ENCODE peak calls at places on chromosomes 11 and 22, in eight cellular contexts. One of them, this sample, is unnamed.
A peak's percentile ranks its signal among the peaks of the same experiment; 100 is the strongest.

GRCh38 chr11:110297726-110298297 is 1.4 kb upstream of the RDX start:
- DNase-seq in prostate gland: no peak
- DNase-seq in stomach: no peak
- DNase-seq in breast epithelium: no peak
- DNase-seq in HCT116: no peak
- DNase-seq in spleen: no peak
- DNase-seq in transverse colon: no peak
- DNase-seq in vagina: no peak
- DNase-seq in this sample: no peak

GRCh38 chr22:27576815-27577564 is 224.6 kb downstream of the MN1 start:
- DNase-seq in prostate gland: no peak
- DNase-seq in stomach: no peak
- DNase-seq in breast epithelium: no peak
- DNase-seq in HCT116: no peak
- DNase-seq in spleen: peak; percentile 16
- DNase-seq in transverse colon: no peak
- DNase-seq in vagina: no peak
- DNase-seq in this sample: peak; percentile 86

GRCh38 chr22:32202539-32203180 is 2.2 kb downstream of the RFPL2 start:
- DNase-seq in prostate gland: peak; percentile 53
- DNase-seq in stomach: peak; percentile 52
- DNase-seq in breast epithelium: no peak
- DNase-seq in HCT116: peak; percentile 50
- DNase-seq in spleen: no peak
- DNase-seq in transverse colon: peak; percentile 71
- DNase-seq in vagina: no peak
- DNase-seq in this sample: no peak

GRCh38 chr11:104043137-104043536 is 6.7 kb downstream of the DDI1 start:
- DNase-seq in prostate gland: no peak
- DNase-seq in stomach: no peak
- DNase-seq in breast epithelium: no peak
- DNase-seq in HCT116: no peak
- DNase-seq in spleen: no peak
- DNase-seq in transverse colon: no peak
- DNase-seq in vagina: no peak
- DNase-seq in this sample: no peak

GRCh38 chr11:33207408-33207985 is 46.2 kb upstream of the CSTF3 start:
- DNase-seq in prostate gland: no peak
- DNase-seq in stomach: peak; percentile 26
- DNase-seq in breast epithelium: no peak
- DNase-seq in HCT116: no peak
- DNase-seq in spleen: no peak
- DNase-seq in transverse colon: no peak
- DNase-seq in vagina: no peak
- DNase-seq in this sample: no peak

GRCh38 chr22:28773461-28773867 is 969 bp downstream of the CCDC117 start:
- DNase-seq in prostate gland: no peak
- DNase-seq in stomach: no peak
- DNase-seq in breast epithelium: no peak
- DNase-seq in HCT116: no peak
- DNase-seq in spleen: no peak
- DNase-seq in transverse colon: no peak
- DNase-seq in vagina: no peak
- DNase-seq in this sample: no peak

GRCh38 chr11:118628432-118628831 is 21.0 kb downstream of the PHLDB1 start:
- DNase-seq in prostate gland: no peak
- DNase-seq in stomach: no peak
- DNase-seq in breast epithelium: no peak
- DNase-seq in HCT116: no peak
- DNase-seq in spleen: no peak
- DNase-seq in transverse colon: no peak
- DNase-seq in vagina: no peak
- DNase-seq in this sample: no peak

GRCh38 chr11:119626910-119627305 is 102.1 kb downstream of the NECTIN1 start:
- DNase-seq in prostate gland: no peak
- DNase-seq in stomach: no peak
- DNase-seq in breast epithelium: no peak
- DNase-seq in HCT116: no peak
- DNase-seq in spleen: no peak
- DNase-seq in transverse colon: no peak
- DNase-seq in vagina: no peak
- DNase-seq in this sample: peak; percentile 48

GRCh38 chr11:94186342-94187203 is 57.9 kb downstream of the PANX1 start:
- DNase-seq in prostate gland: no peak
- DNase-seq in stomach: no peak
- DNase-seq in breast epithelium: no peak
- DNase-seq in HCT116: no peak
- DNase-seq in spleen: no peak
- DNase-seq in transverse colon: no peak
- DNase-seq in vagina: no peak
- DNase-seq in this sample: no peak

GRCh38 chr11:34235189-34235588 is 122.6 kb downstream of the ABTB2 start:
- DNase-seq in prostate gland: no peak
- DNase-seq in stomach: no peak
- DNase-seq in breast epithelium: no peak
- DNase-seq in HCT116: no peak
- DNase-seq in spleen: no peak
- DNase-seq in transverse colon: no peak
- DNase-seq in vagina: no peak
- DNase-seq in this sample: no peak

GRCh38 chr11:1861435-1862411 is 8.8 kb downstream of the LSP1 start:
- DNase-seq in prostate gland: no peak
- DNase-seq in stomach: no peak
- DNase-seq in breast epithelium: no peak
- DNase-seq in HCT116: no peak
- DNase-seq in spleen: no peak
- DNase-seq in transverse colon: no peak
- DNase-seq in vagina: no peak
- DNase-seq in this sample: no peak

GRCh38 chr11:1858576-1858975 is 5.7 kb downstream of the LSP1 start:
- DNase-seq in prostate gland: no peak
- DNase-seq in stomach: no peak
- DNase-seq in breast epithelium: no peak
- DNase-seq in HCT116: no peak
- DNase-seq in spleen: peak; percentile 60
- DNase-seq in transverse colon: no peak
- DNase-seq in vagina: no peak
- DNase-seq in this sample: no peak

GRCh38 chr11:1862588-1863351 is 9.9 kb downstream of the LSP1 start:
- DNase-seq in prostate gland: no peak
- DNase-seq in stomach: no peak
- DNase-seq in breast epithelium: no peak
- DNase-seq in HCT116: peak; percentile 33
- DNase-seq in spleen: peak; percentile 73
- DNase-seq in transverse colon: no peak
- DNase-seq in vagina: no peak
- DNase-seq in this sample: no peak

GRCh38 chr11:1858154-1858553 is 5.3 kb downstream of the LSP1 start:
- DNase-seq in prostate gland: no peak
- DNase-seq in stomach: no peak
- DNase-seq in breast epithelium: no peak
- DNase-seq in HCT116: no peak
- DNase-seq in spleen: peak; percentile 81
- DNase-seq in transverse colon: no peak
- DNase-seq in vagina: no peak
- DNase-seq in this sample: no peak

DNA sequence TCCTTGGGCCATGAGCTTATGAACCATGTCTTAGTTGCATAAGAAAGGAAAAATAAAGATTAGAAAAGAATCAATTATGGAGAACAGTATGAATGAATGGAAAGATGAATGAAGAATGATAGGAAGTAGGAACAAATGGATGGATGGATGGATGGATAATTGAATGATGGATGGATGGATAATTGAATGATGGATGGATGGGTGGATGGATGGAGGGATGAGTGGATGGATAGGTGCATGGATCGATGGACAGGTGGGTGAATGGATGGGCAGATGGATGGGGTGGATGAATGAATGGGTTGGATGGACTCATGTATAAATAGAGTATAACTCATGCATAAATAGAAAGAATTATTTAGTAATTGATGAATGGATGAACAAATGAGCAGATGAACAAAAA is 7.2 kb downstream of the LSP1 start:
- DNase-seq in prostate gland: no peak
- DNase-seq in stomach: no peak
- DNase-seq in breast epithelium: no peak
- DNase-seq in HCT116: no peak
- DNase-seq in spleen: no peak
- DNase-seq in transverse colon: no peak
- DNase-seq in vagina: no peak
- DNase-seq in this sample: no peak
- TF ChIP-seq POLR2A in prostate gland: no peak
- TF ChIP-seq POLR2A in stomach: no peak
- TF ChIP-seq POLR2A in breast epithelium: no peak
- TF ChIP-seq POLR2A in HCT116: no peak
- TF ChIP-seq POLR2A in spleen: peak; percentile 9
- TF ChIP-seq POLR2A in transverse colon: no peak
- TF ChIP-seq POLR2A in vagina: no peak
- TF ChIP-seq POLR2A in this sample: no peak

GRCh38 chr11:64210301-64211020 is 3.9 kb downstream of the FERMT3 start:
- DNase-seq in prostate gland: no peak
- DNase-seq in stomach: no peak
- DNase-seq in breast epithelium: no peak
- DNase-seq in HCT116: no peak
- DNase-seq in spleen: no peak
- DNase-seq in transverse colon: no peak
- DNase-seq in vagina: no peak
- DNase-seq in this sample: no peak
- TF ChIP-seq POLR2AphosphoS5 in prostate gland: no peak
- TF ChIP-seq POLR2AphosphoS5 in stomach: no peak
- TF ChIP-seq POLR2AphosphoS5 in breast epithelium: no peak
- TF ChIP-seq POLR2AphosphoS5 in HCT116: no peak
- TF ChIP-seq POLR2AphosphoS5 in spleen: peak; percentile 48
- TF ChIP-seq POLR2AphosphoS5 in transverse colon: no peak
- TF ChIP-seq POLR2AphosphoS5 in vagina: no peak
- TF ChIP-seq POLR2AphosphoS5 in this sample: no peak

GRCh38 chr11:97761175-97761574 is 1259.6 kb upstream of the CNTN5 start:
- DNase-seq in prostate gland: no peak
- DNase-seq in stomach: no peak
- DNase-seq in breast epithelium: no peak
- DNase-seq in HCT116: no peak
- DNase-seq in spleen: no peak
- DNase-seq in transverse colon: no peak
- DNase-seq in vagina: no peak
- DNase-seq in this sample: no peak
- TF ChIP-seq POLR2A in prostate gland: no peak
- TF ChIP-seq POLR2A in stomach: no peak
- TF ChIP-seq POLR2A in breast epithelium: no peak
- TF ChIP-seq POLR2A in HCT116: no peak
- TF ChIP-seq POLR2A in spleen: no peak
- TF ChIP-seq POLR2A in transverse colon: no peak
- TF ChIP-seq POLR2A in vagina: no peak
- TF ChIP-seq POLR2A in this sample: no peak

GRCh38 chr22:39617342-39617741 is 46.8 kb downstream of the CACNA1I start:
- DNase-seq in prostate gland: no peak
- DNase-seq in stomach: no peak
- DNase-seq in breast epithelium: no peak
- DNase-seq in HCT116: no peak
- DNase-seq in spleen: no peak
- DNase-seq in transverse colon: no peak
- DNase-seq in vagina: no peak
- DNase-seq in this sample: no peak

GRCh38 chr22:39618996-39619530 is 48.5 kb downstream of the CACNA1I start:
- DNase-seq in prostate gland: no peak
- DNase-seq in stomach: no peak
- DNase-seq in breast epithelium: no peak
- DNase-seq in HCT116: no peak
- DNase-seq in spleen: no peak
- DNase-seq in transverse colon: no peak
- DNase-seq in vagina: no peak
- DNase-seq in this sample: no peak

GRCh38 chr22:39616781-39617180 is 46.2 kb downstream of the CACNA1I start:
- DNase-seq in prostate gland: no peak
- DNase-seq in stomach: no peak
- DNase-seq in breast epithelium: no peak
- DNase-seq in HCT116: no peak
- DNase-seq in spleen: no peak
- DNase-seq in transverse colon: no peak
- DNase-seq in vagina: no peak
- DNase-seq in this sample: no peak

GRCh38 chr22:39616051-39616450 is 45.5 kb downstream of the CACNA1I start:
- DNase-seq in prostate gland: no peak
- DNase-seq in stomach: no peak
- DNase-seq in breast epithelium: no peak
- DNase-seq in HCT116: no peak
- DNase-seq in spleen: no peak
- DNase-seq in transverse colon: no peak
- DNase-seq in vagina: no peak
- DNase-seq in this sample: no peak

GRCh38 chr22:39617761-39618757 is 47.5 kb downstream of the CACNA1I start:
- DNase-seq in prostate gland: no peak
- DNase-seq in stomach: no peak
- DNase-seq in breast epithelium: no peak
- DNase-seq in HCT116: no peak
- DNase-seq in spleen: no peak
- DNase-seq in transverse colon: no peak
- DNase-seq in vagina: no peak
- DNase-seq in this sample: no peak
- TF ChIP-seq POLR2AphosphoS5 in prostate gland: no peak
- TF ChIP-seq POLR2AphosphoS5 in stomach: no peak
- TF ChIP-seq POLR2AphosphoS5 in breast epithelium: no peak
- TF ChIP-seq POLR2AphosphoS5 in HCT116: no peak
- TF ChIP-seq POLR2AphosphoS5 in spleen: no peak
- TF ChIP-seq POLR2AphosphoS5 in transverse colon: no peak
- TF ChIP-seq POLR2AphosphoS5 in vagina: no peak
- TF ChIP-seq POLR2AphosphoS5 in this sample: no peak

DNA sequence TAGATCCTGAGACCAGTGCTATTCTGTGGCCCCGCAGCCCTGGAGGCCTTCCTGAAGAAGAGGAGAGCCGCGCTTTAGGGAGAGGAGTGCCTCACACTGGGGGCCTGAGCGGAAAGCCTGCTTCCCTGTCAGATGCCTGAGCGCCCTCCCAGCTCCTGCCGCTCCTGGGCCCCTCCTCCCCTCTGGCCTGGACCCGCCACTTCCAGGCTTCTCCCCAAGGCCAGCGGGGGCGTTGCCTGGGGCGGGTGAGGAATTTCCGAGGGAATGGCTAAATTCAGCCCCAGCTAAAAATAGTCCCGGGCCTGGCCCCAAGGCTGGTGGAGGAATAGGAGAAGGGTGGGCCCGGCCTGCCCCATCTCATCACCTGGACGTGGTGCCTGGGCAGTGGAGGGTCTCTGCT is 15.4 kb downstream of the ARHGEF17 start:
- DNase-seq in prostate gland: no peak
- DNase-seq in stomach: peak; percentile 47
- DNase-seq in breast epithelium: no peak
- DNase-seq in HCT116: no peak
- DNase-seq in spleen: peak; percentile 82
- DNase-seq in transverse colon: peak; percentile 64
- DNase-seq in vagina: no peak
- DNase-seq in this sample: peak; percentile 94
- TF ChIP-seq POLR2A in prostate gland: no peak
- TF ChIP-seq POLR2A in stomach: no peak
- TF ChIP-seq POLR2A in breast epithelium: no peak
- TF ChIP-seq POLR2A in HCT116: no peak
- TF ChIP-seq POLR2A in spleen: no peak
- TF ChIP-seq POLR2A in transverse colon: no peak
- TF ChIP-seq POLR2A in vagina: no peak
- TF ChIP-seq POLR2A in this sample: no peak

GRCh38 chr11:122150484-122151124 is 34.6 kb upstream of the BLID start:
- DNase-seq in prostate gland: no peak
- DNase-seq in stomach: no peak
- DNase-seq in breast epithelium: no peak
- DNase-seq in HCT116: no peak
- DNase-seq in spleen: no peak
- DNase-seq in transverse colon: no peak
- DNase-seq in vagina: no peak
- DNase-seq in this sample: no peak
- TF ChIP-seq POLR2AphosphoS5 in prostate gland: peak; percentile 24
- TF ChIP-seq POLR2AphosphoS5 in stomach: no peak
- TF ChIP-seq POLR2AphosphoS5 in breast epithelium: no peak
- TF ChIP-seq POLR2AphosphoS5 in HCT116: peak; percentile 38
- TF ChIP-seq POLR2AphosphoS5 in spleen: no peak
- TF ChIP-seq POLR2AphosphoS5 in transverse colon: no peak
- TF ChIP-seq POLR2AphosphoS5 in vagina: no peak
- TF ChIP-seq POLR2AphosphoS5 in this sample: no peak

GRCh38 chr11:67586568-67587250 is 3.1 kb downstream of the GSTP1 start:
- DNase-seq in prostate gland: no peak
- DNase-seq in stomach: no peak
- DNase-seq in breast epithelium: no peak
- DNase-seq in HCT116: no peak
- DNase-seq in spleen: no peak
- DNase-seq in transverse colon: no peak
- DNase-seq in vagina: no peak
- DNase-seq in this sample: no peak
- TF ChIP-seq POLR2A in prostate gland: no peak
- TF ChIP-seq POLR2A in stomach: no peak
- TF ChIP-seq POLR2A in breast epithelium: no peak
- TF ChIP-seq POLR2A in HCT116: no peak
- TF ChIP-seq POLR2A in spleen: no peak
- TF ChIP-seq POLR2A in transverse colon: no peak
- TF ChIP-seq POLR2A in vagina: no peak
- TF ChIP-seq POLR2A in this sample: no peak